ENCODE peak calls at places on chromosomes 6 and 20, in four cellular contexts. One of them, this sample, is unnamed.

GRCh38 chr20:44616604-44616964 is 34.2 kb downstream of the PKIG start:
- DNase-seq in H1: no peak
- DNase-seq in HepG2: no peak
- DNase-seq in K562: peak
- DNase-seq in this sample: no peak

GRCh38 chr20:61861054-61861841 is 204.4 kb downstream of the TAF4 start:
- DNase-seq in HepG2: no peak
- DNase-seq in K562: no peak
- DNase-seq in H1: no peak
- DNase-seq in this sample: no peak

GRCh38 chr6:16832721-16833120 is 71.5 kb upstream of the ATXN1 start:
- DNase-seq in H1: no peak
- DNase-seq in K562: no peak
- DNase-seq in HepG2: no peak
- DNase-seq in this sample: no peak

GRCh38 chr20:57030611-57031600 is 235.5 kb downstream of the BMP7 start:
- DNase-seq in HepG2: no peak
- DNase-seq in H1: no peak
- DNase-seq in K562: no peak
- DNase-seq in this sample: no peak

GRCh38 chr20:53834044-53834442 is 236.4 kb downstream of the BCAS1 start:
- DNase-seq in HepG2: no peak
- DNase-seq in K562: no peak
- DNase-seq in H1: no peak
- DNase-seq in this sample: no peak

GRCh38 chr6:167699141-167700036 is 127.3 kb upstream of the AFDN start:
- DNase-seq in H1: no peak
- DNase-seq in HepG2: no peak
- DNase-seq in K562: no peak
- DNase-seq in this sample: no peak

GRCh38 chr6:40440083-40440482 is 147.1 kb downstream of the LRFN2 start:
- DNase-seq in K562: no peak
- DNase-seq in H1: no peak
- DNase-seq in HepG2: no peak
- DNase-seq in this sample: no peak

GRCh38 chr6:165663283-165663735 is 268 bp upstream of the PDE10A start:
- DNase-seq in H1: no peak
- DNase-seq in K562: no peak
- DNase-seq in HepG2: no peak
- DNase-seq in this sample: peak

GRCh38 chr6:112701201-112701600 is 354.1 kb downstream of the RFPL4B start:
- DNase-seq in HepG2: no peak
- DNase-seq in H1: no peak
- DNase-seq in K562: no peak
- DNase-seq in this sample: no peak

GRCh38 chr6:22737331-22737730 is 168.0 kb downstream of the HDGFL1 start:
- DNase-seq in H1: peak
- DNase-seq in HepG2: no peak
- DNase-seq in K562: no peak
- DNase-seq in this sample: peak
- TF ChIP-seq CHD2 in H1: no peak
- TF ChIP-seq CHD2 in HepG2: no peak
- TF ChIP-seq CHD2 in K562: no peak
- TF ChIP-seq CHD2 in this sample: no peak

GRCh38 chr6:26033132-26033941 is 53.9 kb upstream of the HFE start:
- DNase-seq in HepG2: peak
- DNase-seq in K562: peak
- DNase-seq in H1: no peak
- DNase-seq in this sample: peak

GRCh38 chr6:26031151-26031594 is 56.1 kb upstream of the HFE start:
- DNase-seq in HepG2: no peak
- DNase-seq in H1: no peak
- DNase-seq in K562: no peak
- DNase-seq in this sample: peak

GRCh38 chr6:26030716-26031115 is 56.5 kb upstream of the HFE start:
- DNase-seq in H1: no peak
- DNase-seq in K562: no peak
- DNase-seq in HepG2: no peak
- DNase-seq in this sample: no peak

GRCh38 chr6:26032387-26033131 is 54.7 kb upstream of the HFE start:
- DNase-seq in HepG2: no peak
- DNase-seq in K562: no peak
- DNase-seq in H1: no peak
- DNase-seq in this sample: peak

GRCh38 chr6:26031595-26032386 is 55.4 kb upstream of the HFE start:
- DNase-seq in H1: peak
- DNase-seq in HepG2: peak
- DNase-seq in K562: peak
- DNase-seq in this sample: peak
- TF ChIP-seq POLR2A in H1: peak
- TF ChIP-seq POLR2A in HepG2: peak
- TF ChIP-seq POLR2A in K562: peak
- TF ChIP-seq POLR2A in this sample: peak

GRCh38 chr6:105993341-105993740 is 92.8 kb upstream of the PRDM1 start:
- DNase-seq in H1: no peak
- DNase-seq in K562: no peak
- DNase-seq in HepG2: no peak
- DNase-seq in this sample: no peak

GRCh38 chr6:105992315-105992961 is 93.7 kb upstream of the PRDM1 start:
- DNase-seq in HepG2: peak
- DNase-seq in K562: peak
- DNase-seq in H1: no peak
- DNase-seq in this sample: peak

GRCh38 chr6:105995403-105995699 is 90.8 kb upstream of the PRDM1 start:
- DNase-seq in H1: no peak
- DNase-seq in K562: no peak
- DNase-seq in HepG2: no peak
- DNase-seq in this sample: no peak

GRCh38 chr6:105994522-105995402 is 91.4 kb upstream of the PRDM1 start:
- DNase-seq in H1: no peak
- DNase-seq in K562: no peak
- DNase-seq in HepG2: no peak
- DNase-seq in this sample: peak

DNA sequence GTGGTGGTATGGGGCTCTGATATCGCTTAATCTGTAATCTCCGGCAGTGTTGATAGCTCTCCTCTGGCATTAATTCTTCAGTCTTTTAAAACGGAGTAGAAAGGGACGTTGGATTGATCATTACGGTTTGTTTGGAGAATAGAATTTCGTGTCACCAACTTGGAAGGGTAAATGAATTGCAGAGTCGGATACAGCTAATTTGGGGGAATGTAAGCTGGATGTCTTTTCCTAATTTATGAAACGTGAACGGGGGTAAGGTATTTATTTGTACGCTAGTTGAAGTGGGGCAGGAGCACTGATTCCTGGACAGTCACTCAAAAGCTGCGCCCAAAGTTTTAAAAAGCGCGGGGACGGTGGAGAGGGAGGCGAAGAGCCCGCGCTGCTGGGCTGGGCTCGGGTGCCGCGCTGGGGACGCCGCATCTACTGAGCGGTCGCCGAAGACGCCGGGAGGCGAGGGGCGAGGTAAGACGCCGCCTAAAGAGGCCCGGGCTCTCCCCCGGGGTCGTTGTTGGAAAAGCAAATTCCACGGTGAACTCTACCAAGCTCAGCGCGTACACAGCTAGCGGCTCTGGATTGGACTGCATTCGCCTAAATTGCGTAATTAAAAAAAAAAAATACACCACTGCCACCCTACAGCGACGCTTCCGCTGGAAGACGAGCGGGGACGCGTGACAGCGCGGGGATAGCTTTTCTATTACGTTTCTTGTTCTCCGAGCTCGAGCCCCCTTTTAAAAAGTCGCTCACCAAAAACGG is 92.2 kb upstream of the PRDM1 start:
- DNase-seq in HepG2: no peak
- DNase-seq in H1: no peak
- DNase-seq in K562: no peak
- DNase-seq in this sample: no peak
- TF ChIP-seq CHD2 in HepG2: no peak
- TF ChIP-seq CHD2 in H1: no peak
- TF ChIP-seq CHD2 in K562: no peak
- TF ChIP-seq CHD2 in this sample: no peak

GRCh38 chr20:32189123-32189410 is 18.5 kb downstream of the PLAGL2 start:
- DNase-seq in K562: no peak
- DNase-seq in H1: no peak
- DNase-seq in HepG2: no peak
- DNase-seq in this sample: no peak

GRCh38 chr20:32191873-32192272 is 15.7 kb downstream of the PLAGL2 start:
- DNase-seq in HepG2: no peak
- DNase-seq in H1: no peak
- DNase-seq in K562: no peak
- DNase-seq in this sample: no peak

GRCh38 chr20:32191422-32191821 is 16.1 kb downstream of the PLAGL2 start:
- DNase-seq in HepG2: no peak
- DNase-seq in H1: no peak
- DNase-seq in K562: no peak
- DNase-seq in this sample: no peak

GRCh38 chr20:32189691-32190607 is 17.6 kb downstream of the PLAGL2 start:
- DNase-seq in K562: no peak
- DNase-seq in H1: no peak
- DNase-seq in HepG2: no peak
- DNase-seq in this sample: no peak

DNA sequence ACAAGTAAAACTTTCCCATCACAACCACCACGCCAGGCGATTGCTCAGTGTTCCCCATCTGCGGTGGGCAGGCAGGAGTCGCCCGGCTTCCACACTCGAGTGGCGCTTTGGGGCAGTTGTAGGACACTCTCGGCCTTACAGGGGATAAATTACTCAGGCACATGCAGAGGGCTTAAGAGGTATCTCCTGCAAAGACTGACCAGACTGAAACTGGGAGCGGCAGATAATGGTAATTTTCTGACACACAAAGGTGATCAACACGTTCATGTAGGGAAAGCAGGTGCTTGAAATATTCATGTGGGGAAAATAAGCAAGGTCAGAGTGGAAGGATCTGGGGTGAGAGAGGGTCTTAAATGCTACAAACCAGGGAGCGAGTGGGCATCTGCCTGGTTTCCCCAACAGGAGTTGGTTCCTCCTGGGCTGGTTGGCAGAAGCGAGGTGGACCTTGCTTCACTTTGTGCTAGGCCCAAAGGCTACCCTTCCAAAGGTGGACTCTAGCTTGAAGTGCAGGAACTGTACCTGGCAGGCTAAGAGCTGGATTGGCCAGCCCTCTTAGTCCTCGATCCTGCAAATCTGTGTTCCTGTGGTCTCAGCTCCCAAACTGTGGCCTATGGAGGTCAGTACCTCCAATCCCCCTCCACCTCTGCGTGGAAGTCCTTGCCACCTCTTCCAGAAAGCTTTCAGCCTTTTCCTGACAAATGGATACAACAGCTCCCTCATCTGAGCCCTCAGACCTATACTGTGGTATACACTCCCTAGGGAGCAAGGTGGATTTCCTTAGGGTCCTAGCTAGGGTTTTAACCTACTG is 16.7 kb downstream of the PLAGL2 start:
- DNase-seq in K562: no peak
- DNase-seq in H1: no peak
- DNase-seq in HepG2: no peak
- DNase-seq in this sample: no peak
- TF ChIP-seq POLR2A in K562: peak
- TF ChIP-seq POLR2A in H1: peak
- TF ChIP-seq POLR2A in HepG2: no peak
- TF ChIP-seq POLR2A in this sample: no peak

GRCh38 chr20:48846516-48847492 is 19.0 kb upstream of the PREX1 start:
- DNase-seq in H1: peak
- DNase-seq in K562: peak
- DNase-seq in HepG2: no peak
- DNase-seq in this sample: no peak
- TF ChIP-seq CHD2 in H1: no peak
- TF ChIP-seq CHD2 in K562: no peak
- TF ChIP-seq CHD2 in HepG2: no peak
- TF ChIP-seq CHD2 in this sample: no peak

DNA sequence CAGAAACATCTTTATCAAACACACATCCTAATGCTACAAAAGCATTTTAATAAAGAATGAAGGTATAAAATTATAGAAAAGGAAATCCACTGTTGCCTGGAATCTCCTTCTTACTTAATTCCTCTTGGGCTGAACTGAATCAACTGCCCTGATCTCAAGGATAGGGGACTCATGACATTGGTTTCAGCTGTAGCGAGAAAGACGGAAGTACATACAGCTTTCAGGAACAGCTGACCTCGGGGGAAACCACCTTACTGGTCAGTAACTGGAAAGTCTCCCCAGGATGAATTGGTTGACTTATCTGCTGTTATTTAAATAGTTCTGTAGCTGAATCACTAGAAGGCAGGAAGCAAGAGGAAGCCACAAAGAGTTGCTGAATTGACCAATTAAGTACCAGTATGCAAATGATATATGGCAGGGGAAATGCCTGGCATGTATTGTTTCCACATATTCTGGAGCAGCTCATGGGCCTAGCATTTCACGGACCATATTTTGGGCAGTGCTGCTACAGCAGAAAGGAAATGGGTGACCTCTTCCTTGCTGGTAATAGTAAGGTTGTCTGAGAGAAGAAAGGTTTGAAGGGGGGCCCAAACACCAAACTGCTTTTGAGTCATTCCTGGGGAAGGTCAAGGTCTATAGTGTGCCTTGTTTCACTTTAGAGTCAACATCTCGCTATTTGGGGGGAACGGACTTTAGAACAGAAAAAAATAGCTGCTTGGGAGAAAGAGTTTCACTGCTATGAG is 43.7 kb upstream of the MAP7 start:
- DNase-seq in H1: no peak
- DNase-seq in HepG2: peak
- DNase-seq in K562: no peak
- DNase-seq in this sample: peak
- TF ChIP-seq POLR2A in H1: no peak
- TF ChIP-seq POLR2A in HepG2: no peak
- TF ChIP-seq POLR2A in K562: no peak
- TF ChIP-seq POLR2A in this sample: no peak